ENCODE peak calls at places on chromosome 20, in ten cellular contexts. Q, V, R, E, G, I, W, Z, Y and T are unnamed samples.

GRCh38 chr20:52001999-52002666 is 189.4 kb downstream of the ZFP64 start:
- DNase-seq in Z (no peak), V (no peak), Y (peak; percentile 3), E (peak; percentile 30), R (no peak), W (no peak), I (no peak), G (peak; percentile 71), Q (no peak), T (no peak)

GRCh38 chr20:24991897-24992419 is 593 bp downstream of the APMAP start:
- DNase-seq in V (no peak), W (peak; percentile 50), Q (peak; percentile 7), I (peak; percentile 19), R (peak; percentile 35), Y (no peak), E (no peak), Z (peak; percentile 60), G (no peak), T (no peak)

GRCh38 chr20:44187763-44188709 is 1.0 kb upstream of the JPH2 start:
- DNase-seq in V (no peak), Z (no peak), W (no peak), Y (no peak), I (no peak), E (peak; percentile 32), R (peak; percentile 67), G (no peak), Q (no peak), T (no peak)

GRCh38 chr20:208937-209566 is 18.0 kb upstream of the DEFB129 start:
- DNase-seq in W (no peak), Q (peak; percentile 83), V (peak; percentile 83), R (peak; percentile 37), G (peak; percentile 55), E (peak; percentile 79), Y (peak; percentile 81), I (no peak), Z (no peak), T (peak; percentile 9)

GRCh38 chr20:48458003-48458377 is 369.8 kb downstream of the PREX1 start:
- DNase-seq in R (no peak), W (no peak), E (no peak), Z (no peak), G (no peak), I (no peak), V (no peak), Q (no peak), Y (no peak), T (no peak)

GRCh38 chr20:3980260-3981131 is 34.9 kb downstream of the RNF24 start:
- DNase-seq in Q (peak; percentile 61), E (peak; percentile 73), I (peak; percentile 15), Y (peak; percentile 74), V (peak; percentile 76), G (peak; percentile 81), Z (no peak), W (no peak), R (no peak), T (no peak)

GRCh38 chr20:4956200-4956810 is 45.0 kb downstream of the SLC23A2 start:
- DNase-seq in W (no peak), E (peak; percentile 75), Y (peak; percentile 75), I (no peak), G (peak; percentile 61), Z (no peak), R (peak; percentile 66), V (peak; percentile 74), Q (peak; percentile 79), T (no peak)

GRCh38 chr20:47205577-47206123 is 150.8 kb downstream of the ZMYND8 start:
- DNase-seq in E (peak; percentile 79), R (peak; percentile 34), Z (peak; percentile 77), Y (peak; percentile 86), Q (peak; percentile 90), G (peak; percentile 60), W (peak; percentile 27), V (peak; percentile 83), I (no peak), T (peak; percentile 38)

GRCh38 chr20:2814076-2814475 is 711 bp upstream of the C20orf141 start:
- DNase-seq in Q (no peak), I (no peak), Z (no peak), Y (peak; percentile 33), E (peak; percentile 31), G (no peak), R (no peak), W (no peak), V (no peak), T (no peak)

GRCh38 chr20:34256629-34257124 is 15.5 kb downstream of the ASIP start:
- DNase-seq in E (no peak), Q (no peak), R (no peak), Y (no peak), G (no peak), I (no peak), W (no peak), Z (no peak), V (no peak), T (no peak)

DNA sequence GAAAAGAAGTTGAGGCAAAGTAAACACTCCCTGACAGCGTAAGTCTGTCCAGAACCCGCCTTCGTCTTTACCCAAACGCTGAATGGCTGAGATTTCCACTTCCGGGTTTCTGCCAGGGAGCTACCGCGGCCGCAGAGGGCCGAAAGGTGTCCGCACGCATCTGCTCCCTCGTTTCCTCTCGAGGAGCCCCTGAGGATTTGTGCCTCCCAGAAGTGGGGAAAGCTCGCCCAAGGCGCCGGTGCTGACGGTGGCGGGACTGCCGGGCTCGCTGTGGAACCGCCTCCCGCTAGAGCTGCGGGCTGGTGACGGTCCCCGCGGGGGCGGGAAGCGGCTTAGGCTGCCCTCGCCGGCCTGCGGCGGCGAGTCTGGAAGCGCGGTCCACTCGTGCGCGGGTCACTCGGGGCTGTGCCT is 1760.2 kb upstream of the DEFB115 start:
- DNase-seq in G (peak; percentile 91), I (no peak), Q (peak; percentile 10), E (no peak), Y (peak; percentile 3), Z (peak; percentile 36), R (no peak), W (peak; percentile 40), V (peak; percentile 70), T (peak; percentile 11)
- TF ChIP-seq CTCF in G (no peak), I (no peak), Q (no peak), E (no peak), Y (no peak), Z (no peak), R (no peak), W (no peak), V (no peak), T (no peak)

GRCh38 chr20:21424846-21425245 is 27.5 kb upstream of the NKX2-4 start:
- DNase-seq in I (no peak), E (no peak), Y (no peak), G (no peak), W (no peak), Z (no peak), Q (no peak), V (no peak), R (no peak), T (no peak)
- H3K4me3 ChIP-seq in I (no peak overlapping the region), E (no peak overlapping the region), Y (no peak overlapping the region), G (no peak overlapping the region), W (no peak overlapping the region), Z (no peak overlapping the region), Q (no peak overlapping the region), V (no peak overlapping the region), R (no peak overlapping the region), T (no peak overlapping the region)

DNA sequence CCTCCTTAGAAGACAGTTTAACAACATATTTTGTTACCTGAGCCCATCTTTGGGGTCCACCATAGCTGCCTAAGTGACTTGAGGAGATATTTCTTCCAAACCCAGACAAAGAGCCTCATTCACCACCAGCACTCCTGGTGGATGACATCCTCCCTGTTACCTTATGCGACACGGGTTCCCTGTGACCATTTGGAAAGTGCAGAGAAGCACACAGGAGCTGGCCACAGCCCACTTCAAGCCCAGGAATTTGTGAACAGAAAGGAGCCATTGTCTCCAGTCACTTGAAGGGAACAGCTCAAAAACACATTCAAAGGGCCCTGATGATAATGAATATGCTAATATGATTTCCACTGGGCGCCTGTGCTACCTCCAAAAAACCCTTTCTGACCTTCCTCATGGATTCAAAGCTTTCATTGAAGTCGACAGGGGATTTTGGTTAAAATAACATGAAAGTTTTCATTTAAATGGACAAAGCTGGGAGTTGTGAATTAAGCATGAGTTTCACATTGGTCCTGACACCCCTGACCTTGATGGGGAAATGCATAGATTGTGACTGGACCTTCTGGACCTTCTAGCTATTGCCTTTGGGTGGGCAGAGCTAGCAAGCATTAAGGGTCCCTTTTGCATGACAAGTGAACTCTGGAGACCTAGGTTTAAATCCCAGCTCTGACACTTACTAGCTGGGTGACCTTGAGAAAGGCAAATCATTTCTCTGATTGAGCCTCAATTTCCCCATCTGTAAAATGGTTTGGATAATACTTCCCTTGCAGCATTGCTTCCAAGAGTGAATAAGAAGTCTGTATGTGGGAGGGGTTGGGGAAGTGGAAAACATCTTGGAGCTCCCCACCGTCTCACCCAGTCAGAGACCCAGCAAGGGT is 83.3 kb upstream of the SIRPA start:
- DNase-seq in Y (no peak), W (no peak), I (no peak), Q (no peak), R (no peak), Z (no peak), G (no peak), E (peak; percentile 41), V (no peak), T (no peak)
- TF ChIP-seq CTCF in Y (no peak), W (no peak), I (no peak), Q (no peak), R (no peak), Z (no peak), G (no peak), E (no peak), V (no peak), T (no peak)

DNA sequence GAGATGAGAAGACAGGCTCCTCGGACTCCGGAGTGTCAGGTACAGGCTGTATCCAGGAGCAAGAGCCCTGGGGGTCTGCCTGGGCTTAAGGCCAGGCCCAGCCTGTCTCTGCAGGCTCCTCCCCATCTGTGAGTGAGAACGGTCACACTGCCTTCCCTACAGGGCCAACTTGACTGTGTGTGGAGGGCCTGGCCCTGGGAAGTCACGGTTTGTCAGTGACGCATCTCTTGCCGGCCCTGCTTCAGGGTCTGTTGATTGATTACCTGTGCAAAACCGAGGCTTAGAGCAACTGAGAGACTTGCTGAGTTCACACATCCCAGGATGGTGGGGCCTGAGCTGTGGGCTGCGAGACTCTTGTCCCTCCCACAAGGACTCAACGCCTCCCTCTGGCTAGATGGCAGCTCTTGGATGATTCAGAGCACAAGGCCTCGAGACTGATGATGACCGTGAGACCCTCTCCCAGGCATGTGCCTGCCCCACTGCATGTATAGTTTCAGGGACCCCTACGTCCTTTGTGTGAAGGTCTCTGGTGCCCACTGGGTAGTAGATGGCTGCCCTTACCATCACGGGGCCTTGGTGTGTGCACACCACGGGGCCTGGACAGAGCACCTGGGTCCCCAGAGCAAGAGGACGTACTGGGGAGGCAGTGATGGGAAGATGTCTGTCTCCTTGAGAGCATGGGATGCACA is 6.0 kb downstream of the RBM38 start:
- DNase-seq in V (no peak), G (peak; percentile 41), I (no peak), Z (peak; percentile 24), R (no peak), Q (no peak), Y (no peak), W (no peak), E (no peak), T (no peak)
- H3K4me3 ChIP-seq in V (no peak overlapping the region), G (peak overlapping the region; percentile 43), I (no peak overlapping the region), Z (no peak overlapping the region), R (no peak overlapping the region), Q (no peak overlapping the region), Y (no peak overlapping the region), W (no peak overlapping the region), E (no peak overlapping the region), T (no peak overlapping the region)

DNA sequence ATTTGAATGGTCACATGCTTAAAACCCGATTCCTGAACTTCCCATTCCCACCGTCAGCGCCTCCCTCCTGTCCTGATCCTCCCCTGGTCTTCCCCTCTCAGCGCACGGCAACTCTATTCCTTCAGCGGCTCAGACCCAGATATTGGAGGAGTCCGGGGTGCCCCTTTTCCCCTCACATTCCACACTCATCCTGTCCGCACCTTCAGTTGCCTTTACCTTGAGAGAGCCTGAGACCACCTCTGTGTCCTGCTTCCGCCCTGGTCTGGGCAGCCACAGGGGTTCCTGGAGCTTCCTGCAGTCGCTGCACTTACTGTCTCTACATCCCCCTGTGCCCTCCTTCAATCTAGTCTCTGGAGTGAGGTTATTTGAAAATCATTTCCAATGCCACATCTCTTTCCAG is 193.4 kb downstream of the BCAS1 start:
- DNase-seq in G (no peak), I (no peak), E (no peak), Z (no peak), R (no peak), V (no peak), Y (no peak), Q (no peak), W (no peak), T (no peak)
- TF ChIP-seq CTCF in G (no peak), I (no peak), E (no peak), Z (no peak), R (no peak), V (no peak), Y (no peak), Q (no peak), W (no peak), T (no peak)